ENCODE peak calls at places on chromosomes 11 and 22, in six cellular contexts. I is IMR-90, M is GM23338, H is neural progenitor cell, P is fibroblast of lung, S is HepG2. C is an unnamed sample. For H3K36me3 and H4K20me1, the result is how much of the 10 kb centered on the place peaks cover.

GRCh38 chr11:9689721-9690120 is 25.8 kb downstream of the SWAP70 start:
- DNase-seq in I (no peak), M (no peak), H (peak), P (no peak), S (no peak), C (no peak)

GRCh38 chr11:22163394-22163797 is 29.5 kb upstream of the ANO5 start:
- DNase-seq in I (no peak), M (no peak), H (no peak), P (no peak), S (no peak), C (no peak)

GRCh38 chr11:106156290-106156937 is 79.0 kb downstream of the AASDHPPT start:
- DNase-seq in I (peak), M (peak), H (peak), P (peak), S (peak), C (peak)

GRCh38 chr22:49784987-49785614 is 42.6 kb downstream of the BRD1 start:
- DNase-seq in I (no peak), M (no peak), H (no peak), P (no peak), S (no peak), C (no peak)

GRCh38 chr11:77705195-77705876 is 67.7 kb upstream of the CLNS1A start:
- DNase-seq in I (peak), M (peak), H (no peak), P (peak), S (peak), C (no peak)

GRCh38 chr11:29159552-29160465 is 857.0 kb downstream of the KCNA4 start:
- DNase-seq in I (peak), M (peak), H (peak), P (peak), S (peak), C (peak)

GRCh38 chr11:126062679-126063509 is at the start of gene CDON:
- DNase-seq in I (peak), M (peak), H (peak), P (peak), S (peak), C (peak)

GRCh38 chr11:114890076-114890475 is 211.7 kb downstream of the NXPE2 start:
- DNase-seq in I (no peak), M (no peak), H (peak), P (no peak), S (no peak), C (no peak)

DNA sequence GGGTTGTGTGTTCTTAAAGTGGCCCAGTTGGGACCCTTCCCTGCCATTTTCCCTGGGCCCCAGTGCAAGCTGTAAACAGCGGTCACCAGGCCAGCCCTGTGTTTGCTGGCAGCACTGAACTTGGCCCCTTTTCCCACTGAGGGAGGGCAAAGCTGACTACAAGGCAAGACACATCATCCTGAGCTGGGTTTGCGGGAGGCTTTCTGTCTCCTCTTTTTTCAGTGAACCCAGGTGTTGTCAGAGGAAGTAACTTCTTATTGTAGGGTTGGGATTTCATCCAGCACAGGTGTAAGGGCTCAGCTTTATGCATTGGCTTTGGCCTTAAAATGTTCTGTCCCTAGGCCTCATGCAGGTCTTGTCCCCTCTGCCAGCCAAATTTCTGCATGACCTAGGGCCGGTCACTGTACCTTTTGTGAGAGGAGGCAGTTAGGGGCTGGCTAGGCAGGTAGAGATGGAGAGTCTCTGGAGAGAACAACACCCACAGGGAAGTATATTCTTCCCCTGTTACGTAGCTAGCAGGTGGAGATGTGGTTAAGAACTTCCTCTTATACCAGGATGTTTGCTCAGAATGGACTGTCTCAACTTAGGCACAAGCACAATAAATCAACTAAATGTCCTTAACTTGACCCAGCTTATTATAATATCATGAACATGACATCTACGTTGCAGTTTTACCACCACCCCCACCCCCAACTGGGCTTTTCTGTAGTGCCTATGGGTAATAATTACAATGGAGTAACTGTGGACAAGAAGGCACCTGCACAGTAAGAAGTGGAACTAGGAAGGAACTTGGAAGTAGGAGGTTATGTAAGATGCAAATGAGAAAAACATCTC is 60.5 kb upstream of the MPEG1 start:
- DNase-seq in I (no peak), M (no peak), H (no peak), P (no peak), S (no peak), C (no peak)
- H2AFZ ChIP-seq in I (no peak), M (no peak), H (no peak), P (no peak), S (no peak), C (no peak)

DNA sequence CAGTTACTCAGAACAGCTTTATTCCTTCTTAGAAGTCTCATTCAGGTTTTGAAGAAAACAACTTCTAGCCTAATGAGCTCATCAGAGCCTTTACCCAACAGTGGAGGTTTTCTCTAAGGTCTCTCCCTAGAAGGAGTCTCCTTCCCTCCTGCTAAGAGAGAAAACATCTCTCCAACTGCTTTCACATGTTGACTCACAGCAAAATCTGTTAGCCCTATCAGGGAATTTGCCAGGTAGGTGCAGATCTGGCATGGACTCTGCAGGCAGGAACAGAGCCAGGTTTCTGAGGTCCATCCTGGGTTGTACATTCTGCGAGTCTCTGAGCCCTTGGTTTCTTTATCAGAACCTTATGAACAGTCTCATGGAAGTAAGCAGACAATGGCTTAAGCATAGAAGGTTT is 214.4 kb downstream of the HIPK3 start:
- DNase-seq in I (no peak), M (no peak), H (no peak), P (no peak), S (no peak), C (no peak)
- H3K36me3 ChIP-seq in I (under half), M (under half), H (under half), P (under half), S (under half), C (under half)

GRCh38 chr11:112176077-112176476 is 765 bp downstream of the BCO2 start:
- DNase-seq in I (no peak), M (no peak), H (no peak), P (no peak), S (no peak), C (no peak)
- H4K20me1 ChIP-seq in I (under half), M (under half), H (under half), P (under half), S (under half), C (under half)

DNA sequence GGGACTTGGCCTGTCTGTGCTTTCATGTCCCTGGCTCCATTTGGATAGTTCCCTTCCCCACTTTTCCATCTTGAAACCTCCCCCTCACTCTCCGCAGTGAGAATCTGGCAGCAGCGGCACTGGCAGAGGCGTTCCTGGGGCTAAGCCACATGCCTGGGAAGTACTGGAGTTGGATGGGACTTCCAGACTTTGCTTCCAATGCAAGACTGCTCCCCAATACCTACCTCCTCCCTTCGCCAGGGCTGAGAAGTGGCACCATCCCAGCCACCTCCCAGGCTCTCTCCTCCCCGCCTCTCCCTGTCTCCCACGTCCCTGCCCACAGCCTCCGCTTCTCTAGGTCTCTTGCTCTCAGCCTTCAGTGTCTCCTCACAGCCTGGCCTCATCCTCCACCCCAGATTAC is 16.6 kb downstream of the TST start:
- DNase-seq in I (no peak), M (no peak), H (no peak), P (no peak), S (no peak), C (no peak)
- H2AFZ ChIP-seq in I (no peak), M (peak), H (no peak), P (no peak), S (no peak), C (no peak)

GRCh38 chr22:29299136-29299900 is 7.1 kb upstream of the GAS2L1 start:
- DNase-seq in I (no peak), M (no peak), H (no peak), P (no peak), S (no peak), C (no peak)
- H3K36me3 ChIP-seq in I (half or more), M (half or more), H (under half), P (under half), S (half or more), C (half or more)

C was measured in DND-41.